ENCODE peak calls at places on chromosome X, in ten cellular contexts. O is psoas muscle; F is T-helper 1 cell; M is stimulated activated CD4-positive, alpha-beta T cell treated with anti-CD3 and anti-CD28 coated beads, Interleukin-4, amount 100 ng/mL, for 48 hours; L is HTR-8/SVneo; H is D721Med; E is RWPE2; A is neural crest cell; V is left colon; N is NCI-H510A. J is an unnamed sample.

GRCh38 chrX:72269671-72270251 is 7.3 kb downstream of the RPS4X start:
- DNase-seq in O (no peak), F (peak), M (no peak), L (no peak), H (no peak), E (no peak), A (no peak), V (no peak), N (no peak), J (no peak)

GRCh38 chrX:11789809-11790208 is 31.8 kb downstream of the MSL3 start:
- DNase-seq in O (no peak), F (no peak), M (no peak), L (no peak), H (no peak), E (no peak), A (no peak), V (no peak), N (no peak), J (no peak)

GRCh38 chrX:49192722-49193328 is 6.7 kb upstream of the PRICKLE3 start:
- DNase-seq in O (no peak), F (peak), M (no peak), L (no peak), H (no peak), E (no peak), A (peak), V (no peak), N (no peak), J (no peak)

GRCh38 chrX:112636288-112636687 is 43.5 kb downstream of the LHFPL1 start:
- DNase-seq in O (no peak), F (no peak), M (no peak), L (no peak), H (no peak), E (no peak), A (no peak), V (no peak), N (no peak), J (no peak)

GRCh38 chrX:44435047-44435446 is 91.6 kb upstream of the EFHC2 start:
- DNase-seq in O (no peak), F (peak), M (no peak), L (no peak), H (no peak), E (no peak), A (no peak), V (no peak), N (no peak), J (no peak)

GRCh38 chrX:130826249-130826648 is 76.8 kb downstream of the ENOX2 start:
- DNase-seq in O (no peak), F (no peak), M (no peak), L (no peak), H (no peak), E (no peak), A (no peak), V (no peak), N (no peak), J (no peak)

GRCh38 chrX:124860736-124861135 is 458.9 kb upstream of the TEX13C start:
- DNase-seq in O (no peak), F (no peak), M (no peak), L (no peak), H (no peak), E (no peak), A (no peak), V (no peak), N (no peak), J (no peak)

GRCh38 chrX:63922221-63922620 is 137.2 kb upstream of the ARHGEF9 start:
- DNase-seq in O (no peak), F (no peak), M (no peak), L (no peak), H (no peak), E (no peak), A (no peak), V (no peak), N (no peak), J (no peak)

GRCh38 chrX:126723881-126724280 is 95.6 kb upstream of the PRR32 start:
- DNase-seq in O (no peak), F (no peak), M (no peak), L (no peak), H (no peak), E (no peak), A (no peak), V (no peak), N (no peak), J (no peak)

GRCh38 chrX:39170432-39170831 is 369.2 kb downstream of the MID1IP1 start:
- DNase-seq in O (no peak), F (no peak), M (no peak), L (no peak), H (no peak), E (no peak), A (no peak), V (no peak), N (no peak), J (no peak)

GRCh38 chrX:136210806-136211205 is 40.4 kb downstream of the MAP7D3 start:
- DNase-seq in O (peak), F (no peak), M (no peak), L (no peak), H (no peak), E (no peak), A (no peak), V (no peak), N (no peak), J (no peak)

GRCh38 chrX:77493677-77494553 is 46.7 kb downstream of the FGF16 start:
- DNase-seq in O (no peak), F (no peak), M (no peak), L (peak), H (no peak), E (no peak), A (no peak), V (no peak), N (peak), J (no peak)

GRCh38 chrX:24396236-24396929 is 35.9 kb downstream of the SUPT20HL1 start:
- DNase-seq in O (no peak), F (no peak), M (no peak), L (no peak), H (no peak), E (no peak), A (no peak), V (no peak), N (no peak), J (no peak)

GRCh38 chrX:23317799-23318724 is 16.6 kb upstream of the PTCHD1 start:
- DNase-seq in O (no peak), F (peak), M (no peak), L (peak), H (no peak), E (no peak), A (peak), V (no peak), N (no peak), J (no peak)

GRCh38 chrX:134990475-134991473 is at the start of gene SMIM10:
- DNase-seq in O (peak), F (peak), M (peak), L (peak), H (no peak), E (no peak), A (peak), V (peak), N (peak), J (peak)

GRCh38 chrX:2707334-2707760 is 16.3 kb downstream of the CD99 start:
- DNase-seq in O (peak), F (peak), M (peak), L (peak), H (no peak), E (peak), A (no peak), V (peak), N (no peak), J (peak)

GRCh38 chrX:72023071-72023470 is 108.6 kb downstream of the RTL5 start:
- DNase-seq in O (no peak), F (no peak), M (no peak), L (no peak), H (no peak), E (no peak), A (no peak), V (no peak), N (no peak), J (no peak)

GRCh38 chrX:133655914-133656265 is 240.6 kb upstream of the GPC4 start:
- DNase-seq in O (no peak), F (no peak), M (no peak), L (no peak), H (no peak), E (no peak), A (no peak), V (no peak), N (no peak), J (no peak)

GRCh38 chrX:124023838-124024238 is 62.3 kb downstream of the STAG2 start:
- DNase-seq in O (no peak), F (no peak), M (no peak), L (no peak), H (no peak), E (no peak), A (no peak), V (no peak), N (no peak), J (no peak)

GRCh38 chrX:137695405-137695804 is 129.5 kb downstream of the ZIC3 start:
- DNase-seq in O (no peak), F (no peak), M (no peak), L (no peak), H (no peak), E (no peak), A (no peak), V (no peak), N (no peak), J (no peak)

GRCh38 chrX:56000729-56001128 is 231.4 kb upstream of the KLF8 start:
- DNase-seq in O (no peak), F (no peak), M (no peak), L (no peak), H (no peak), E (no peak), A (no peak), V (no peak), N (no peak), J (no peak)

GRCh38 chrX:46770006-46770816 is 11.3 kb upstream of the SLC9A7 start:
- DNase-seq in O (no peak), F (no peak), M (no peak), L (no peak), H (no peak), E (no peak), A (no peak), V (no peak), N (no peak), J (no peak)

GRCh38 chrX:139640259-139640658 is 67.7 kb downstream of the MCF2 start:
- DNase-seq in O (no peak), F (no peak), M (no peak), L (no peak), H (no peak), E (no peak), A (no peak), V (no peak), N (no peak), J (no peak)

GRCh38 chrX:14497184-14497666 is 32.1 kb upstream of the GLRA2 start:
- DNase-seq in O (no peak), F (peak), M (peak), L (no peak), H (no peak), E (no peak), A (no peak), V (no peak), N (no peak), J (no peak)

GRCh38 chrX:71216446-71216845 is 6.6 kb upstream of the GJB1 start:
- DNase-seq in O (no peak), F (no peak), M (no peak), L (no peak), H (no peak), E (no peak), A (no peak), V (no peak), N (peak), J (no peak)

GRCh38 chrX:38985375-38985774 is 184.1 kb downstream of the MID1IP1 start:
- DNase-seq in O (no peak), F (peak), M (no peak), L (no peak), H (no peak), E (no peak), A (no peak), V (no peak), N (no peak), J (no peak)

GRCh38 chrX:150989420-150989819 is 6.3 kb downstream of the HMGB3 start:
- DNase-seq in O (no peak), F (no peak), M (no peak), L (no peak), H (no peak), E (no peak), A (no peak), V (no peak), N (no peak), J (no peak)

GRCh38 chrX:40130207-40130606 is 32.4 kb upstream of the BCOR start:
- DNase-seq in O (no peak), F (no peak), M (no peak), L (peak), H (no peak), E (no peak), A (no peak), V (no peak), N (no peak), J (no peak)

GRCh38 chrX:124497386-124497785 is 151.0 kb downstream of the SH2D1A start:
- DNase-seq in O (no peak), F (no peak), M (no peak), L (no peak), H (no peak), E (no peak), A (no peak), V (no peak), N (no peak), J (no peak)

J was measured in spleen.